ENCODE peak calls at places on chromosomes 3 and 15, in five cellular contexts. One of them, this sample, is unnamed.

GRCh38 chr3:157282261-157283191 is 122.6 kb upstream of the CCNL1 start:
- DNase-seq in HepG2: no peak
- DNase-seq in H1: no peak
- DNase-seq in mammary epithelial cell: peak; percentile 55
- DNase-seq in fibroblast of lung: peak; percentile 95
- DNase-seq in this sample: no peak

GRCh38 chr15:82789491-82789890 is 16.4 kb downstream of the FSD2 start:
- DNase-seq in HepG2: no peak
- DNase-seq in H1: no peak
- DNase-seq in mammary epithelial cell: peak; percentile 12
- DNase-seq in fibroblast of lung: no peak
- DNase-seq in this sample: no peak

GRCh38 chr3:44264146-44264545 is 22.5 kb downstream of the TOPAZ1 start:
- DNase-seq in HepG2: no peak
- DNase-seq in H1: no peak
- DNase-seq in mammary epithelial cell: no peak
- DNase-seq in fibroblast of lung: no peak
- DNase-seq in this sample: no peak

GRCh38 chr15:92273732-92274131 is 119.9 kb upstream of the ST8SIA2 start:
- DNase-seq in HepG2: no peak
- DNase-seq in H1: no peak
- DNase-seq in mammary epithelial cell: no peak
- DNase-seq in fibroblast of lung: no peak
- DNase-seq in this sample: no peak

GRCh38 chr15:87707581-87708130 is 548.9 kb downstream of the NTRK3 start:
- DNase-seq in HepG2: no peak
- DNase-seq in H1: no peak
- DNase-seq in mammary epithelial cell: no peak
- DNase-seq in fibroblast of lung: no peak
- DNase-seq in this sample: no peak

GRCh38 chr15:93250905-93251304 is 161.9 kb upstream of the RGMA start:
- DNase-seq in HepG2: no peak
- DNase-seq in H1: no peak
- DNase-seq in mammary epithelial cell: no peak
- DNase-seq in fibroblast of lung: no peak
- DNase-seq in this sample: no peak

GRCh38 chr15:83108266-83109219 is 1.1 kb downstream of the TM6SF1 start:
- DNase-seq in HepG2: no peak
- DNase-seq in H1: no peak
- DNase-seq in mammary epithelial cell: no peak
- DNase-seq in fibroblast of lung: peak; percentile 72
- DNase-seq in this sample: no peak

GRCh38 chr3:186414735-186415419 is 52.8 kb upstream of the DGKG start:
- DNase-seq in HepG2: no peak
- DNase-seq in H1: no peak
- DNase-seq in mammary epithelial cell: peak; percentile 79
- DNase-seq in fibroblast of lung: peak; percentile 88
- DNase-seq in this sample: no peak

GRCh38 chr3:175605851-175606250 is 746.7 kb downstream of the NAALADL2 start:
- DNase-seq in HepG2: no peak
- DNase-seq in H1: no peak
- DNase-seq in mammary epithelial cell: no peak
- DNase-seq in fibroblast of lung: no peak
- DNase-seq in this sample: peak; percentile 71

GRCh38 chr3:192887701-192888100 is 30.0 kb downstream of the MB21D2 start:
- DNase-seq in HepG2: no peak
- DNase-seq in H1: no peak
- DNase-seq in mammary epithelial cell: no peak
- DNase-seq in fibroblast of lung: no peak
- DNase-seq in this sample: no peak

GRCh38 chr3:177831361-177831760 is 634.1 kb upstream of the TBL1XR1 start:
- DNase-seq in HepG2: no peak
- DNase-seq in H1: no peak
- DNase-seq in mammary epithelial cell: no peak
- DNase-seq in fibroblast of lung: no peak
- DNase-seq in this sample: no peak

GRCh38 chr3:25971736-25972135 is 181.8 kb downstream of the OXSM start:
- DNase-seq in HepG2: no peak
- DNase-seq in H1: no peak
- DNase-seq in mammary epithelial cell: no peak
- DNase-seq in fibroblast of lung: no peak
- DNase-seq in this sample: no peak

GRCh38 chr15:66027268-66027806 is 158.0 kb downstream of the RAB11A start:
- DNase-seq in HepG2: no peak
- DNase-seq in H1: no peak
- DNase-seq in mammary epithelial cell: peak; percentile 60
- DNase-seq in fibroblast of lung: peak; percentile 2
- DNase-seq in this sample: no peak

GRCh38 chr3:58567251-58567515 is 10.0 kb downstream of the FAM107A start:
- DNase-seq in HepG2: no peak
- DNase-seq in H1: no peak
- DNase-seq in mammary epithelial cell: no peak
- DNase-seq in fibroblast of lung: no peak
- DNase-seq in this sample: no peak

GRCh38 chr3:127911421-127911931 is 3.6 kb upstream of the KBTBD12 start:
- DNase-seq in HepG2: no peak
- DNase-seq in H1: no peak
- DNase-seq in mammary epithelial cell: no peak
- DNase-seq in fibroblast of lung: no peak
- DNase-seq in this sample: no peak

GRCh38 chr3:48411606-48412374 is 18.1 kb downstream of the PLXNB1 start:
- DNase-seq in HepG2: no peak
- DNase-seq in H1: no peak
- DNase-seq in mammary epithelial cell: no peak
- DNase-seq in fibroblast of lung: no peak
- DNase-seq in this sample: no peak

GRCh38 chr3:187936676-187937075 is 191.4 kb upstream of the BCL6 start:
- DNase-seq in HepG2: no peak
- DNase-seq in H1: no peak
- DNase-seq in mammary epithelial cell: no peak
- DNase-seq in fibroblast of lung: no peak
- DNase-seq in this sample: no peak

GRCh38 chr3:187932530-187932929 is 187.3 kb upstream of the BCL6 start:
- DNase-seq in HepG2: no peak
- DNase-seq in H1: no peak
- DNase-seq in mammary epithelial cell: no peak
- DNase-seq in fibroblast of lung: no peak
- DNase-seq in this sample: no peak

GRCh38 chr3:187939891-187940290 is 194.6 kb upstream of the BCL6 start:
- DNase-seq in HepG2: no peak
- DNase-seq in H1: no peak
- DNase-seq in mammary epithelial cell: no peak
- DNase-seq in fibroblast of lung: no peak
- DNase-seq in this sample: no peak

GRCh38 chr3:187931770-187932278 is 186.6 kb upstream of the BCL6 start:
- DNase-seq in HepG2: no peak
- DNase-seq in H1: no peak
- DNase-seq in mammary epithelial cell: no peak
- DNase-seq in fibroblast of lung: no peak
- DNase-seq in this sample: no peak

GRCh38 chr3:187935623-187936156 is 190.4 kb upstream of the BCL6 start:
- DNase-seq in HepG2: no peak
- DNase-seq in H1: no peak
- DNase-seq in mammary epithelial cell: no peak
- DNase-seq in fibroblast of lung: no peak
- DNase-seq in this sample: no peak
- H3K4me2 ChIP-seq in HepG2: no peak overlapping the region
- H3K4me2 ChIP-seq in H1: no peak overlapping the region
- H3K4me2 ChIP-seq in mammary epithelial cell: no peak overlapping the region
- H3K4me2 ChIP-seq in fibroblast of lung: no peak overlapping the region
- H3K4me2 ChIP-seq in this sample: no peak overlapping the region

GRCh38 chr15:55829826-55830225 is 86.9 kb upstream of the PRTG start:
- DNase-seq in HepG2: no peak
- DNase-seq in H1: no peak
- DNase-seq in mammary epithelial cell: peak; percentile 78
- DNase-seq in fibroblast of lung: no peak
- DNase-seq in this sample: no peak
- H3K27ac ChIP-seq in HepG2: no peak overlapping the region
- H3K27ac ChIP-seq in H1: no peak overlapping the region
- H3K27ac ChIP-seq in mammary epithelial cell: no peak overlapping the region
- H3K27ac ChIP-seq in fibroblast of lung: no peak overlapping the region
- H3K27ac ChIP-seq in this sample: no peak overlapping the region

GRCh38 chr3:107116251-107116650 is 261.0 kb upstream of the CCDC54 start:
- DNase-seq in HepG2: no peak
- DNase-seq in H1: no peak
- DNase-seq in mammary epithelial cell: no peak
- DNase-seq in fibroblast of lung: no peak
- DNase-seq in this sample: no peak

GRCh38 chr3:107112356-107112755 is 264.9 kb upstream of the CCDC54 start:
- DNase-seq in HepG2: no peak
- DNase-seq in H1: no peak
- DNase-seq in mammary epithelial cell: no peak
- DNase-seq in fibroblast of lung: no peak
- DNase-seq in this sample: no peak

GRCh38 chr3:107117156-107117555 is 260.1 kb upstream of the CCDC54 start:
- DNase-seq in HepG2: no peak
- DNase-seq in H1: no peak
- DNase-seq in mammary epithelial cell: no peak
- DNase-seq in fibroblast of lung: no peak
- DNase-seq in this sample: no peak

GRCh38 chr3:107117922-107118576 is 259.2 kb upstream of the CCDC54 start:
- DNase-seq in HepG2: peak; percentile 16
- DNase-seq in H1: peak; percentile 41
- DNase-seq in mammary epithelial cell: peak; percentile 41
- DNase-seq in fibroblast of lung: peak; percentile 86
- DNase-seq in this sample: peak; percentile 75
- H3K4me2 ChIP-seq in HepG2: no peak overlapping the region
- H3K4me2 ChIP-seq in H1: no peak overlapping the region
- H3K4me2 ChIP-seq in mammary epithelial cell: no peak overlapping the region
- H3K4me2 ChIP-seq in fibroblast of lung: peak overlapping the region; percentile 37
- H3K4me2 ChIP-seq in this sample: no peak overlapping the region

GRCh38 chr15:60563066-60563465 is 84.1 kb upstream of the ICE2 start:
- DNase-seq in HepG2: peak; percentile 10
- DNase-seq in H1: no peak
- DNase-seq in mammary epithelial cell: no peak
- DNase-seq in fibroblast of lung: no peak
- DNase-seq in this sample: no peak
- H3K27ac ChIP-seq in HepG2: no peak overlapping the region
- H3K27ac ChIP-seq in H1: no peak overlapping the region
- H3K27ac ChIP-seq in mammary epithelial cell: no peak overlapping the region
- H3K27ac ChIP-seq in fibroblast of lung: no peak overlapping the region
- H3K27ac ChIP-seq in this sample: no peak overlapping the region

DNA sequence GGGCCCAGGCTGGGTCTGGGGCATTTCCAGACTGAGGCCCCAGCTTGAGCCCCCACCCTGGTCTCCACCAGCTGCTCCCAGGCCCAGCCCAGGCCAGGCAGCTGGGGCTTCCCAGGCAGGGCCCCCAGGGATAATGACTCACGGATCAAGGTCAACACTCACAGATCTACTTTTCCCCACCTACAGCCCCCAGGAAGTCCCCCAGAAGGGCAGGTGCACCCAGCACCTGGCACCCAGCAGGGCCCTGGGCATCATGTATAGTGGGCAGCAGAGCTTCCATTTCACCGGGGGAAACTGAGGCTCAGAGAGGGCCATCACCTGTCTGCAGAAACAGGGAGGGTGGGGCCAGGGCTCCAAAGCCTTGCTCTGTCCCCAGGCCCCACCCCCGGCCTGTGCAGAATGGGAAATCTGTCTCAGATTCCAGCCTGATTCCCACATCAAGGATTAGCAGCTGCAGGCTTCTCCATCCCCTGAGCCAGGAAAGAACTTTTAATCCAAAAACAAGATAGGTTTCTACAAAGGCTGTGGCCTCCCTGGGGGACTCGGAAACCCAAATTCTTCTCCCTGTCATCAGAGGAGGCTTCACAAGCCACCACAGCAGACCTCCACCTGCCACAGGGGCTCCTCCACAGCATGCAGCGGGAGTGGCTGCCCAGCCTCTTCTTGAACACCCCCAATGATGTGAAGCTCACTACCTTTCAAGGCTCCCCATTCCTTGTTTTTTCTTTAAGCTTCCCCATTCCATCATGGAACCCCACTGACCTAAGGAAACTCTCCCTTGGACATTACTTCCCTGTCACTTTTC is 49.8 kb downstream of the IQSEC1 start:
- DNase-seq in HepG2: no peak
- DNase-seq in H1: no peak
- DNase-seq in mammary epithelial cell: no peak
- DNase-seq in fibroblast of lung: no peak
- DNase-seq in this sample: no peak
- H3K4me2 ChIP-seq in HepG2: no peak overlapping the region
- H3K4me2 ChIP-seq in H1: no peak overlapping the region
- H3K4me2 ChIP-seq in mammary epithelial cell: no peak overlapping the region
- H3K4me2 ChIP-seq in fibroblast of lung: no peak overlapping the region
- H3K4me2 ChIP-seq in this sample: no peak overlapping the region

GRCh38 chr3:88221726-88222125 is 72.0 kb downstream of the C3orf38 start:
- DNase-seq in HepG2: no peak
- DNase-seq in H1: no peak
- DNase-seq in mammary epithelial cell: no peak
- DNase-seq in fibroblast of lung: no peak
- DNase-seq in this sample: peak; percentile 8
- H3K27ac ChIP-seq in HepG2: no peak overlapping the region
- H3K27ac ChIP-seq in H1: no peak overlapping the region
- H3K27ac ChIP-seq in mammary epithelial cell: no peak overlapping the region
- H3K27ac ChIP-seq in fibroblast of lung: no peak overlapping the region
- H3K27ac ChIP-seq in this sample: no peak overlapping the region

GRCh38 chr3:100413619-100414018 is 12.3 kb downstream of the LNP1 start:
- DNase-seq in HepG2: no peak
- DNase-seq in H1: no peak
- DNase-seq in mammary epithelial cell: no peak
- DNase-seq in fibroblast of lung: no peak
- DNase-seq in this sample: no peak
- H3K4me2 ChIP-seq in HepG2: no peak overlapping the region
- H3K4me2 ChIP-seq in H1: peak overlapping the region; percentile 13
- H3K4me2 ChIP-seq in mammary epithelial cell: no peak overlapping the region
- H3K4me2 ChIP-seq in fibroblast of lung: no peak overlapping the region
- H3K4me2 ChIP-seq in this sample: no peak overlapping the region

GRCh38 chr3:99250272-99250671 is 348.8 kb upstream of the DCBLD2 start:
- DNase-seq in HepG2: no peak
- DNase-seq in H1: no peak
- DNase-seq in mammary epithelial cell: peak; percentile 78
- DNase-seq in fibroblast of lung: peak; percentile 54
- DNase-seq in this sample: no peak
- H3K27ac ChIP-seq in HepG2: no peak overlapping the region
- H3K27ac ChIP-seq in H1: no peak overlapping the region
- H3K27ac ChIP-seq in mammary epithelial cell: no peak overlapping the region
- H3K27ac ChIP-seq in fibroblast of lung: no peak overlapping the region
- H3K27ac ChIP-seq in this sample: no peak overlapping the region